ENCODE peak calls at places on chromosomes 13 and 19, in four cellular contexts. B is amniotic epithelial cell, T is renal cortical epithelial cell, N is AG10803. Y is an unnamed sample.

GRCh38 chr19:3186891-3187661 is 1.3 kb downstream of the NCLN start:
- DNase-seq in T (no peak), N (no peak), B (no peak), Y (no peak)

GRCh38 chr13:38366954-38367645 is 17.4 kb downstream of the UFM1 start:
- DNase-seq in B (peak), N (peak), T (peak), Y (peak)

GRCh38 chr19:38211206-38211605 is 12.8 kb downstream of the DPF1 start:
- DNase-seq in N (no peak), T (no peak), B (no peak), Y (no peak)

GRCh38 chr19:52665529-52665928 is 27.4 kb upstream of the ZNF83 start:
- DNase-seq in T (peak), B (peak), N (no peak), Y (peak)

GRCh38 chr19:49930483-49931011 is 1.2 kb upstream of the NUP62 start:
- DNase-seq in T (no peak), B (no peak), N (no peak), Y (no peak)

GRCh38 chr13:91797567-91797966 is 399.1 kb downstream of the GPC5 start:
- DNase-seq in B (no peak), N (no peak), T (no peak), Y (no peak)

GRCh38 chr19:55196803-55197202 is 12.5 kb downstream of the PTPRH start:
- DNase-seq in B (no peak), N (no peak), T (no peak), Y (no peak)

GRCh38 chr13:97259787-97260641 is 37.9 kb downstream of the MBNL2 start:
- DNase-seq in T (peak), B (peak), N (peak), Y (peak)

GRCh38 chr19:7746903-7747884 is at the start of gene CD209:
- DNase-seq in N (no peak), T (no peak), B (no peak), Y (no peak)

GRCh38 chr19:17289489-17289888 is 7.8 kb downstream of the ANKLE1 start:
- DNase-seq in T (peak), N (peak), B (peak), Y (peak)

GRCh38 chr19:50827476-50827875 is 3.9 kb upstream of the KLK1 start:
- DNase-seq in B (no peak), T (no peak), N (no peak), Y (no peak)

GRCh38 chr19:32416749-32417469 is 11.3 kb downstream of the DPY19L3 start:
- DNase-seq in T (no peak), N (peak), B (no peak), Y (no peak)

GRCh38 chr19:4425531-4425930 is 23.1 kb downstream of the CHAF1A start:
- DNase-seq in T (no peak), B (peak), N (peak), Y (no peak)

GRCh38 chr19:17488593-17489391 is 18.5 kb downstream of the SLC27A1 start:
- DNase-seq in N (no peak), T (peak), B (peak), Y (peak)

GRCh38 chr19:29089315-29089855 is 123.6 kb downstream of the UQCRFS1 start:
- DNase-seq in B (no peak), T (no peak), N (no peak), Y (no peak)

GRCh38 chr19:42571136-42571535 is 23.6 kb downstream of the CEACAM8 start:
- DNase-seq in N (no peak), B (no peak), T (no peak), Y (no peak)

GRCh38 chr19:12913871-12914690 is 5.0 kb downstream of the SYCE2 start:
- DNase-seq in N (peak), T (no peak), B (no peak), Y (no peak)

GRCh38 chr19:17346109-17346671 is 8.8 kb downstream of the GTPBP3 start:
- DNase-seq in T (peak), B (peak), N (peak), Y (peak)

GRCh38 chr19:13554506-13555235 is 48.4 kb upstream of the CACNA1A start:
- DNase-seq in N (peak), T (no peak), B (no peak), Y (no peak)

GRCh38 chr13:31887311-31887710 is 144.3 kb upstream of the FRY start:
- DNase-seq in N (peak), T (no peak), B (peak), Y (no peak)

GRCh38 chr19:58218899-58219298 is 9.8 kb upstream of the ZNF544 start:
- DNase-seq in N (no peak), T (no peak), B (peak), Y (no peak)

GRCh38 chr19:15199652-15200574 is 882 bp downstream of the NOTCH3 start:
- DNase-seq in B (no peak), N (peak), T (no peak), Y (peak)

GRCh38 chr19:48206402-48207093 is 36.1 kb downstream of the ZSWIM9 start:
- DNase-seq in N (no peak), B (no peak), T (no peak), Y (peak)

Y was measured in bronchial epithelial cell.